ENCODE peak calls at places on chromosomes 2 and 18, in ten cellular contexts. One of them, this sample, is unnamed.
A peak's percentile ranks its signal among the peaks of the same experiment; 100 is the strongest.

GRCh38 chr18:50044402-50044801 is 150.5 kb downstream of the MYO5B start:
- DNase-seq in NCI-H446: no peak
- DNase-seq in OCI-LY7: no peak
- DNase-seq in GM12891: no peak
- DNase-seq in activated naive CD8-positive, alpha-beta T cell treated with anti-CD3 and anti-CD28 coated beads for 36 hours: no peak
- DNase-seq in fibroblast of pulmonary artery: no peak
- DNase-seq in activated CD8-positive, alpha-beta memory T cell treated with anti-CD3 and anti-CD28 coated beads for 4 hours: no peak
- DNase-seq in activated effector memory CD4-positive, alpha-beta T cell treated with Interleukin-2 at 50 U/mL for 16 hours: no peak
- DNase-seq in globus pallidus: no peak
- DNase-seq in dorsolateral prefrontal cortex: no peak
- DNase-seq in this sample: no peak

GRCh38 chr2:158228943-158229508 is 127.3 kb downstream of the UPP2 start:
- DNase-seq in activated effector memory CD4-positive, alpha-beta T cell treated with Interleukin-2 at 50 U/mL for 16 hours: no peak
- DNase-seq in OCI-LY7: no peak
- DNase-seq in GM12891: no peak
- DNase-seq in dorsolateral prefrontal cortex: no peak
- DNase-seq in activated CD8-positive, alpha-beta memory T cell treated with anti-CD3 and anti-CD28 coated beads for 4 hours: no peak
- DNase-seq in fibroblast of pulmonary artery: no peak
- DNase-seq in NCI-H446: no peak
- DNase-seq in activated naive CD8-positive, alpha-beta T cell treated with anti-CD3 and anti-CD28 coated beads for 36 hours: no peak
- DNase-seq in globus pallidus: no peak
- DNase-seq in this sample: no peak

GRCh38 chr2:10183146-10183675 is 60.7 kb downstream of the RRM2 start:
- DNase-seq in activated naive CD8-positive, alpha-beta T cell treated with anti-CD3 and anti-CD28 coated beads for 36 hours: no peak
- DNase-seq in fibroblast of pulmonary artery: no peak
- DNase-seq in globus pallidus: no peak
- DNase-seq in NCI-H446: no peak
- DNase-seq in dorsolateral prefrontal cortex: no peak
- DNase-seq in activated effector memory CD4-positive, alpha-beta T cell treated with Interleukin-2 at 50 U/mL for 16 hours: no peak
- DNase-seq in activated CD8-positive, alpha-beta memory T cell treated with anti-CD3 and anti-CD28 coated beads for 4 hours: no peak
- DNase-seq in OCI-LY7: no peak
- DNase-seq in GM12891: no peak
- DNase-seq in this sample: no peak

GRCh38 chr18:25350561-25351201 is 1.3 kb downstream of the ZNF521 start:
- DNase-seq in activated naive CD8-positive, alpha-beta T cell treated with anti-CD3 and anti-CD28 coated beads for 36 hours: no peak
- DNase-seq in OCI-LY7: peak; percentile 7
- DNase-seq in activated CD8-positive, alpha-beta memory T cell treated with anti-CD3 and anti-CD28 coated beads for 4 hours: no peak
- DNase-seq in GM12891: peak; percentile 34
- DNase-seq in activated effector memory CD4-positive, alpha-beta T cell treated with Interleukin-2 at 50 U/mL for 16 hours: no peak
- DNase-seq in globus pallidus: peak; percentile 65
- DNase-seq in dorsolateral prefrontal cortex: peak; percentile 34
- DNase-seq in fibroblast of pulmonary artery: peak; percentile 48
- DNase-seq in NCI-H446: no peak
- DNase-seq in this sample: no peak

GRCh38 chr2:223887127-223887526 is 49.7 kb upstream of the AP1S3 start:
- DNase-seq in activated effector memory CD4-positive, alpha-beta T cell treated with Interleukin-2 at 50 U/mL for 16 hours: no peak
- DNase-seq in GM12891: no peak
- DNase-seq in dorsolateral prefrontal cortex: no peak
- DNase-seq in globus pallidus: no peak
- DNase-seq in OCI-LY7: no peak
- DNase-seq in fibroblast of pulmonary artery: no peak
- DNase-seq in activated naive CD8-positive, alpha-beta T cell treated with anti-CD3 and anti-CD28 coated beads for 36 hours: no peak
- DNase-seq in activated CD8-positive, alpha-beta memory T cell treated with anti-CD3 and anti-CD28 coated beads for 4 hours: no peak
- DNase-seq in NCI-H446: no peak
- DNase-seq in this sample: no peak

GRCh38 chr2:174607989-174608865 is 10.6 kb upstream of the WIPF1 start:
- DNase-seq in OCI-LY7: peak; percentile 65
- DNase-seq in GM12891: no peak
- DNase-seq in activated effector memory CD4-positive, alpha-beta T cell treated with Interleukin-2 at 50 U/mL for 16 hours: no peak
- DNase-seq in activated CD8-positive, alpha-beta memory T cell treated with anti-CD3 and anti-CD28 coated beads for 4 hours: no peak
- DNase-seq in activated naive CD8-positive, alpha-beta T cell treated with anti-CD3 and anti-CD28 coated beads for 36 hours: peak; percentile 58
- DNase-seq in dorsolateral prefrontal cortex: no peak
- DNase-seq in NCI-H446: no peak
- DNase-seq in globus pallidus: no peak
- DNase-seq in fibroblast of pulmonary artery: no peak
- DNase-seq in this sample: no peak

GRCh38 chr2:160415991-160416390 is 77.6 kb downstream of the RBMS1 start:
- DNase-seq in OCI-LY7: no peak
- DNase-seq in fibroblast of pulmonary artery: no peak
- DNase-seq in activated effector memory CD4-positive, alpha-beta T cell treated with Interleukin-2 at 50 U/mL for 16 hours: no peak
- DNase-seq in activated CD8-positive, alpha-beta memory T cell treated with anti-CD3 and anti-CD28 coated beads for 4 hours: no peak
- DNase-seq in dorsolateral prefrontal cortex: no peak
- DNase-seq in activated naive CD8-positive, alpha-beta T cell treated with anti-CD3 and anti-CD28 coated beads for 36 hours: no peak
- DNase-seq in GM12891: no peak
- DNase-seq in globus pallidus: no peak
- DNase-seq in NCI-H446: no peak
- DNase-seq in this sample: no peak

GRCh38 chr2:37226863-37227262 is 4.5 kb downstream of the CEBPZ start:
- DNase-seq in activated effector memory CD4-positive, alpha-beta T cell treated with Interleukin-2 at 50 U/mL for 16 hours: no peak
- DNase-seq in activated naive CD8-positive, alpha-beta T cell treated with anti-CD3 and anti-CD28 coated beads for 36 hours: no peak
- DNase-seq in OCI-LY7: no peak
- DNase-seq in fibroblast of pulmonary artery: no peak
- DNase-seq in dorsolateral prefrontal cortex: no peak
- DNase-seq in activated CD8-positive, alpha-beta memory T cell treated with anti-CD3 and anti-CD28 coated beads for 4 hours: no peak
- DNase-seq in NCI-H446: no peak
- DNase-seq in GM12891: no peak
- DNase-seq in globus pallidus: no peak
- DNase-seq in this sample: no peak

GRCh38 chr2:236026839-236027238 is 141.3 kb downstream of the GBX2 start:
- DNase-seq in activated CD8-positive, alpha-beta memory T cell treated with anti-CD3 and anti-CD28 coated beads for 4 hours: no peak
- DNase-seq in fibroblast of pulmonary artery: no peak
- DNase-seq in GM12891: no peak
- DNase-seq in activated effector memory CD4-positive, alpha-beta T cell treated with Interleukin-2 at 50 U/mL for 16 hours: no peak
- DNase-seq in activated naive CD8-positive, alpha-beta T cell treated with anti-CD3 and anti-CD28 coated beads for 36 hours: no peak
- DNase-seq in NCI-H446: no peak
- DNase-seq in OCI-LY7: no peak
- DNase-seq in dorsolateral prefrontal cortex: no peak
- DNase-seq in globus pallidus: no peak
- DNase-seq in this sample: no peak